ENCODE peak calls at places on chromosomes 12 and 14, in six cellular contexts. F is lower leg skin, R is GM12865, Z is psoas muscle, A is fibroblast of the aortic adventitia, H is WTC11. X is an unnamed sample.

GRCh38 chr12:80936353-80936641 is 1.4 kb downstream of the LIN7A start:
- DNase-seq in F (no peak), R (no peak), Z (no peak), A (no peak), H (no peak), X (peak)

GRCh38 chr12:53160673-53161072 is 19.8 kb upstream of the ZNF740 start:
- DNase-seq in F (no peak), R (no peak), Z (no peak), A (no peak), H (no peak), X (no peak)

GRCh38 chr14:61574514-61574807 is 120.9 kb upstream of the HIF1A start:
- DNase-seq in F (no peak), R (no peak), Z (no peak), A (no peak), H (no peak), X (no peak)

GRCh38 chr14:67722293-67722692 is 20.6 kb downstream of the RDH12 start:
- DNase-seq in F (no peak), R (no peak), Z (peak), A (peak), H (peak), X (peak)

GRCh38 chr12:48331389-48331788 is 19.3 kb downstream of the ZNF641 start:
- DNase-seq in F (no peak), R (no peak), Z (no peak), A (no peak), H (no peak), X (no peak)

GRCh38 chr12:97275261-97276197 is 187.1 kb upstream of the RMST start:
- DNase-seq in F (no peak), R (no peak), Z (no peak), A (no peak), H (peak), X (peak)

GRCh38 chr14:55062517-55063351 is 11.3 kb downstream of the MAPK1IP1L start:
- DNase-seq in F (no peak), R (no peak), Z (peak), A (peak), H (no peak), X (no peak)

GRCh38 chr14:23299558-23299957 is 3.1 kb downstream of the PPP1R3E start:
- DNase-seq in F (no peak), R (peak), Z (no peak), A (peak), H (no peak), X (no peak)

GRCh38 chr12:103334447-103334846 is 161.3 kb downstream of the C12orf42 start:
- DNase-seq in F (no peak), R (no peak), Z (no peak), A (no peak), H (no peak), X (no peak)

GRCh38 chr12:22266101-22266500 is 68.4 kb downstream of the ST8SIA1 start:
- DNase-seq in F (no peak), R (no peak), Z (no peak), A (no peak), H (no peak), X (no peak)

GRCh38 chr14:19917955-19918518 is 2.4 kb upstream of the OR4K5 start:
- DNase-seq in F (no peak), R (no peak), Z (no peak), A (no peak), H (no peak), X (no peak)

DNA sequence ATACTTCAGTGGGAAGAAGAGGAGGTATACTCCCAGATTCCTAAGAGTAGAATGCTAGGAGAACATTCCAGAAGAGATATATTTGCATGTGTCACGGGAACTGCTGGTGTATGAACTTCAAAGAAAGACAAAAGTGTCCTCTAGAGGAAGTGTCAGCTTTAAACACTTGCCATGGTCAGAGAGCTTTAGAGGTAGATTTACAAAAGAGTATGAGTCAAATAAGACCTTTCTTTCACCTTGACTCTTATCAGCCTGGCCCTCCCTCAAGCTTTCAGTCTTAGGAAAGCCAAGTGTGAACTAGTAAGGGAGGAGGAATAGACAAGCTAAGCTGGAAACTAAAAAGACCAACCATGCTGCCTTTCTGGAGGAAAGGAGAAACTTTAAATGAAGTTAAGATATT is 34.7 kb downstream of the COX8C start:
- DNase-seq in F (no peak), R (peak), Z (no peak), A (no peak), H (no peak), X (no peak)
- TF ChIP-seq CTCF in F (no peak), R (no peak), Z (no peak), A (no peak), H (no peak), X (no peak)

GRCh38 chr12:94458882-94459772 is 540 bp downstream of the CEP83 start:
- DNase-seq in F (no peak), R (no peak), Z (no peak), A (peak), H (no peak), X (no peak)
- TF ChIP-seq CTCF in F (no peak), R (no peak), Z (no peak), A (no peak), H (no peak), X (no peak)

GRCh38 chr12:120365675-120366340 is 3.2 kb downstream of the MSI1 start:
- DNase-seq in F (no peak), R (no peak), Z (no peak), A (no peak), H (no peak), X (no peak)
- TF ChIP-seq CTCF in F (no peak), R (no peak), Z (no peak), A (no peak), H (no peak), X (no peak)

GRCh38 chr12:132230381-132230780 is 86.1 kb downstream of the NOC4L start:
- DNase-seq in F (no peak), R (no peak), Z (no peak), A (no peak), H (no peak), X (no peak)

GRCh38 chr12:132228535-132229422 is 84.5 kb downstream of the NOC4L start:
- DNase-seq in F (no peak), R (no peak), Z (no peak), A (no peak), H (no peak), X (no peak)

GRCh38 chr12:132227782-132228417 is 83.6 kb downstream of the NOC4L start:
- DNase-seq in F (no peak), R (no peak), Z (no peak), A (no peak), H (no peak), X (no peak)

GRCh38 chr12:132229423-132229760 is 85.1 kb downstream of the NOC4L start:
- DNase-seq in F (no peak), R (no peak), Z (no peak), A (no peak), H (no peak), X (no peak)

DNA sequence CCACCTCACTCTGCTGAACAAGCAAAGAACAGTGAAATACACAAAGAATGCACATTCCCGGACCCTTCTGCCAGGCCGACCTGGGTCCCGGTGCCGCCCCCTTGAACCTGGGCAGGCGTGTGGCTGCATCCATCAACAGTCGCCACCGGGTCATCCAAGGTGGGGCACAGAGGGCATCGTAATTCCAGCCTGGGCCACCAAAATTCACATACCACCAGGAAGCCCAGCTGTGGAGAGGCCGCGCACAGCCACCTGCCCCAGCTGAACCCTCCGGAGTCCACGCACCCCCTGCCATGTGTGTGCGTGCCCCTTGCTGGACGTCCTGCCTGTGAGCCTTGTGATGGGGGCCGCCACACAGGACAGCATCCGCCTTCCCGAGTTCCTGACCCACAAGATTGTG is 85.7 kb downstream of the NOC4L start:
- DNase-seq in F (no peak), R (no peak), Z (no peak), A (no peak), H (no peak), X (no peak)
- TF ChIP-seq CTCF in F (no peak), R (no peak), Z (no peak), A (no peak), H (no peak), X (no peak)

GRCh38 chr12:115439008-115439601 is 755.1 kb upstream of the TBX3 start:
- DNase-seq in F (no peak), R (no peak), Z (no peak), A (no peak), H (no peak), X (no peak)

GRCh38 chr12:115430636-115431035 is 746.7 kb upstream of the TBX3 start:
- DNase-seq in F (no peak), R (no peak), Z (no peak), A (no peak), H (no peak), X (no peak)

GRCh38 chr12:115438314-115438713 is 754.3 kb upstream of the TBX3 start:
- DNase-seq in F (no peak), R (peak), Z (no peak), A (no peak), H (no peak), X (no peak)

GRCh38 chr12:115437061-115437567 is 753.1 kb upstream of the TBX3 start:
- DNase-seq in F (no peak), R (peak), Z (no peak), A (peak), H (no peak), X (no peak)

DNA sequence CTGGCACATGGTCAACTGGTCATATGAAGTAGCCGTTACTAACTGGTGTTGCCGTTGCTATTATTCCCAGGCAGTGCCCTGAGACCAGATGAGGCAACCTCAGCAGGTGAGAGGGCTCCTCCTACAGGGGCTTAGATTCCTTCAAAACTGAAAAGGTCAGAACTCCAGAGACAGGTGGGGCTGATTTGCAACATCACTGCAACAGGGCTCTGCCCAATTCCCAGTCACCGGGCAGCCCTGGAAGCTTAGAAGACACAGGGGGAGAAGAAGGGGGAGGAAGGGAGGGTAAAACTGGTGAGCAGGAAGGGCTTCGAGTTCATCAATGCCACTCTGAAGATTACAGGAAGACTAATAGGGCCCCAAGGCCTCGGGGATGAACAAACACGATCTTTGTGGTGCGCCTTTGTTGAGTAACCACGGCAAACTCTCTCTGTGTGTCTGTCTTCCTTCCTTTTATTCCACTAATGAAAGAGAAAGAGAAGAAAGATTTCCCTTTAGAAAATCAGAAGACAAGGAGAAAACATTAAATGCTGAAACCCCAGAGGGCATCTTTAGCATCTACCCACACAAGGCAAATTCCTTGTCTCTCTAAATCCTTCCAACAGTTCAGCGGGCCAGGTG is 749.1 kb upstream of the TBX3 start:
- DNase-seq in F (no peak), R (no peak), Z (no peak), A (no peak), H (no peak), X (no peak)
- TF ChIP-seq CTCF in F (no peak), R (no peak), Z (no peak), A (no peak), H (no peak), X (no peak)

GRCh38 chr14:64914237-64914971 is at the start of gene CHURC1:
- DNase-seq in F (peak), R (peak), Z (peak), A (peak), H (peak), X (peak)

GRCh38 chr14:64912256-64912655 is 2.0 kb upstream of the CHURC1 start:
- DNase-seq in F (no peak), R (peak), Z (no peak), A (peak), H (no peak), X (no peak)

GRCh38 chr14:64915797-64916196 is 1.5 kb downstream of the CHURC1 start:
- DNase-seq in F (no peak), R (no peak), Z (no peak), A (no peak), H (no peak), X (no peak)

GRCh38 chr14:64915025-64915424 is 770 bp downstream of the CHURC1 start:
- DNase-seq in F (no peak), R (no peak), Z (no peak), A (no peak), H (no peak), X (no peak)

GRCh38 chr14:64910847-64911495 is 3.3 kb upstream of the CHURC1 start:
- DNase-seq in F (no peak), R (peak), Z (no peak), A (peak), H (no peak), X (no peak)
- TF ChIP-seq CTCF in F (no peak), R (peak), Z (peak), A (peak), H (peak), X (peak)

DNA sequence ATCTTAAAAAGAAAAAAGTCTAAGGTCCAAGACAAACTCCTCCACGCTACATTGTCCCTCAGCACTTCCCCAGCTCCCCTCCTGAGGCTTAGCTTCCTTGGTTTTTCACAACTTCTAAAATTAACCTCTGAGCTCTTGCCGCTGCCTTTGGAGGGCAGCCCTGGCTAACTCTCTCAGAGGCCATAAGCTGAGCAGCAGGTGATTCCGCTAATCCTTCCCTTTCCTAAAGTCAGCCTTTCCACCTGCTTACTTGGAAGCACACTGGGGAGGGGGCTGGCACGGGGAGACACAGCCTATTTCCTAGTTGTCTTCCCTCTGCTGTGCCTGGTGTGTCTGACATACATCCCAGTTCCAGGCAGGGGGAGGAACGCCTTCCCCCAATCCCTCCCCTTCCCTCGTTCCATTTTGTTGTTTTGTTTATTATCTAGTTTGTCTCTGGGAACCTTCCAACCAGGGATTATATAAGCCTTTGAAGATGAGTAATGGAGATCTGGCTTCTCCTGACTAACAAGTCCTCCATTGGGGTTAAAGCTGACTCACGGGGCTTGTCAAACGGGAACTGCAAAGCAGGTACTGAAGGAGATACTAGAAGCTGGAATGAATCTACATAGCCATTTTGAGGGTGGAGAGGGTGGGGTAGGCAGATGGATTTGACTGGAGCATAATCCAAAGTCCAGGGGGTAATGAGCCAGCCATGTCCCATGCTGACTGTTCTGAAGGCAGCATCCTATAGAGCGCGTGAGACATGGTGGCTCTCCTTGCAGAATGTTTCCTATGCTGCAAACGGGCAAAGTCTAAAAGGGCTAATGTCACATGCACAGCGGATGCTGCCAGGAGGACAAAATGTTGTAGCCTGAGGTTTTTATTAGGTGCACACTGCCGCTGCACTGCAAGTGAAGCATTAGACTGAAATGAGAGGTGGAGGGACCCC is 230.8 kb downstream of the FOXN3 start:
- DNase-seq in F (no peak), R (no peak), Z (no peak), A (peak), H (no peak), X (no peak)
- TF ChIP-seq CTCF in F (no peak), R (no peak), Z (no peak), A (no peak), H (no peak), X (no peak)

DNA sequence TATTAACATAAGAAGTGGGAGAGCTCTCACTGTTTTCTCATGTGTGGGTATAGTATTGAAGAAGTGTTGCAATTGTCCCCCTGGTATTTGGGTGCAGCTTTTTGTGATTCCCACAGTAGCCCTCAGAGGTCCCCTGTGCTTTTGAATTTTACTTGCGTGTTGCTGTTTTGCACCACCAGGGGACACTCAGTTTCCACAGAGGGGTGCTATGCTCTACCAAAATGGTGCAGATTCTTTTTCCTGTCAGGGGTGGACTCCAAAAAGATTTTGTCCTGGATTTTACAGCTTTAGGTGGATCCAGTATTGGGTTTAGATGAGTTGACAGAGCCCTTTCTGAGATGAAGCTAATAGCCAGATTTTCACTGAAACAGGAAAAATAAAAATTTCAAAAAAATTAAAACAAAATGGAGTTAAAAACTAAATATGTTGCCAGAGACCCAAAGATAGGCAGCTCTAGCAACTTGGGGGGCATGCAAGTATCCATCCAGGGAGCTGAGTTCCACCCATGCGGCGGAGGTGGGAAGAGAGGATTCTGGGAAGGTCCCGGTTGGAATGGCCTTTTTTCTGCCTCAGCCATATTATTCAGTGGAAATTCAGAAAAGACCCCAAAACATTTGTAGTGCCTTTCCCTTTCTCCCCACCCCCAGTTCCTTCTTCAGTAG is 50.2 kb downstream of the TTLL5 start:
- DNase-seq in F (no peak), R (peak), Z (no peak), A (peak), H (peak), X (peak)
- TF ChIP-seq CTCF in F (no peak), R (peak), Z (peak), A (peak), H (peak), X (peak)

DNA sequence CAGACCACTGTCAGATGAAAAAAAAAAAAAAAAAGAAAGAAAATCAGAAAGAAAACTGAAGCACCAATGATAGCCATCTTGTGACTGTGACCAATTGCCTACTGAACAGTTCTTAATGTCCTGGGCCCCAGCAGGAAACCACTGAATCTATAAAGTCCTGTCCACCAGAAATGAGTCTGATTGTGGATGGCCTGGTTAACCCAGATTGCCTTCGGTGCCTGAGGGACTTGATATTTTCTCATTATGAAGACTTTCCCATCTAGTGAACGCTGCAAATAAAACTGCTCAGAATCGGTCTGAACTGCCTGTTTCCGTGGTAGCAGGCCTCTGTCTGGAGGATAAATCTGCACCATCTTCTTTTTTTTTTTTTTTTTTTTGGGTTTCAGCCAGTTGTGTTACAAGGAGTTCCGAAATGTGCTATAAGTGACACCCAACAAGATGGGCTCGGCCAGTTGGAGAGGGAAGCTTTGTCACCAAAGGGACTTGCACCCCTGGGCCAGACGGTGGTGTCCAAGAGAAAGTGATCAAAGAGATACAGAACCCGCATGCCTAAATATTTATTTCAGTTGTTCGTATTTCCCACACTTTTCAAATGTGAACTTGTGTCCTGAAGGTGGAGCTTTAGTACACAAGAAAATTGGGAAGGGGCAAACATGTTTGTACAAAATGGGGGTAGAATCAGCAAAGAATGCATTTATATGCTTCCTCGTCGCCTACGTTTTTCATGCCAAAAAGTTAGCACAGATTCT is 3.0 kb upstream of the PLXNC1 start:
- DNase-seq in F (no peak), R (no peak), Z (no peak), A (peak), H (no peak), X (no peak)
- TF ChIP-seq CTCF in F (no peak), R (no peak), Z (peak), A (peak), H (no peak), X (no peak)

X was measured in nephron progenitor cell.